ENCODE peak calls at places on chromosomes 3 and 15, in six cellular contexts. N is stomach, M is IMR-90, L is transverse colon, T is breast epithelium, G is uterus. E is an unnamed sample.

GRCh38 chr3:56369914-56370313 is 98.4 kb downstream of the ERC2 start:
- DNase-seq in N (no peak), M (no peak), L (no peak), T (no peak), G (no peak), E (no peak)

GRCh38 chr3:31472479-31473390 is 60.0 kb upstream of the STT3B start:
- DNase-seq in N (no peak), M (peak; percentile 24), L (no peak), T (no peak), G (no peak), E (no peak)

GRCh38 chr15:82044373-82045178 is 1.2 kb downstream of the MEX3B start:
- DNase-seq in N (no peak), M (peak; percentile 81), L (peak; percentile 26), T (peak; percentile 23), G (peak; percentile 49), E (peak; percentile 80)

GRCh38 chr3:65581313-65581712 is 457.4 kb downstream of the MAGI1 start:
- DNase-seq in N (no peak), M (no peak), L (no peak), T (no peak), G (no peak), E (no peak)

GRCh38 chr15:96687388-96688107 is 357.0 kb downstream of the NR2F2 start:
- DNase-seq in N (no peak), M (no peak), L (no peak), T (no peak), G (no peak), E (no peak)

GRCh38 chr15:31901501-31901900 is 128.8 kb upstream of the CHRNA7 start:
- DNase-seq in N (no peak), M (no peak), L (no peak), T (no peak), G (no peak), E (no peak)

GRCh38 chr3:174170248-174170647 is 688.9 kb upstream of the NAALADL2 start:
- DNase-seq in N (no peak), M (peak; percentile 10), L (no peak), T (no peak), G (no peak), E (no peak)

GRCh38 chr3:141913150-141913811 is 36.8 kb downstream of the ATP1B3 start:
- DNase-seq in N (no peak), M (peak; percentile 62), L (peak; percentile 39), T (no peak), G (no peak), E (no peak)

GRCh38 chr3:195001961-195002861 is 268.7 kb downstream of the XXYLT1 start:
- DNase-seq in N (peak; percentile 78), M (peak; percentile 34), L (peak; percentile 78), T (peak; percentile 20), G (peak; percentile 36), E (peak; percentile 71)

GRCh38 chr3:148604270-148605085 is 93.2 kb upstream of the AGTR1 start:
- DNase-seq in N (no peak), M (peak; percentile 28), L (no peak), T (no peak), G (no peak), E (peak; percentile 72)

GRCh38 chr3:161372321-161373260 is 1.3 kb upstream of the SPTSSB start:
- DNase-seq in N (peak; percentile 44), M (no peak), L (no peak), T (no peak), G (no peak), E (no peak)

DNA sequence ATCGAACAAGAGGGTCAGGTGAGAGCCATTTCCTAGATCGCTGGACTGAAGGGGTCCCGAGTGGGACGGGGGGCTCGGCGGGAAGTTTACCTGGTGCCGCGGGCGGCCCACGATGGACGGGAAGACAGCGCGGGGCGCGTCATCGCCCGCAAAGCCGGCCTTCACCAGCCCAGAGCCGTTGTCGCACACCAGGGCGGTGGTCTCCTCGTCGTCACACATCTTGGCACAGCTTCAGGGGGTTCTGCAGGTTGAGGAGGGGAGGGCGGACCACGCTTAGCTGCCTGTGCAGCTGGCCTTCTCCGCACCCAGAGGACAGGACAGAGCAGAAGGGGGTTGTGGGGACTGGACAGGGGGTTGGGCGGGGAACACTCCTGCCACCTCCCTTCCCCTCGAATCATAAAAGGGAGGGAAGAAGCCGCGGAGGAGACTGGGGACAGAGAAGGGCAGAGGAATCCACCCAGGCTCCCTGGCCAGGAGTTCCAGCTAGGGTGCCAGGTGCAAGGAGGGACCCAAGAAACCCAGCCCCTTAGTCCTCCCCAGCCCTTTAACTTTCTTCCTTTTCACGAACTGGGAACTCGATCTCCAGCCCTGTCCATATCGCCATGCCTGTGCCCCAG is 651 bp downstream of the ACTC1 start:
- DNase-seq in N (no peak), M (no peak), L (no peak), T (no peak), G (no peak), E (no peak)
- H3K27ac ChIP-seq in N (no peak overlapping the region), M (no peak overlapping the region), L (no peak overlapping the region), T (no peak overlapping the region), G (no peak overlapping the region), E (no peak overlapping the region)

DNA sequence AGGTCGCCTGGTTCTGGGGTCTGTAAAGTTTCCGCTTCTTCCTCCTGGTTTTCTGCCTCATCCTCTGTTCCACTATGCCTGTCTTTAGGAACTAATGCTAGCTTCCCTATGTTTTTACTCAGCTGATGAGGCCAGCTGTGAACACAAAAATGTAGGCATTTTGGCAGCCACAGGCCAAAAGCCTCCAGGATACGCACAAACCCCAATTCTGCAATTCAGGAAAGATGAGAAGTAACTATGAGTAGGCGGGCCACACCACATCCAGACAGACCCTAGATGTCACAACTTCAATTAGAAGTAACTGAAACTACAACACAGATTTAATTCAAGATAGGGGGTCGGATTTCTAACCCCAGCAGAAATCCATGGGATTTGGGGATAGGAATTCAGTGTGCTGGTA is 11.9 kb downstream of the CA12 start:
- DNase-seq in N (no peak), M (peak; percentile 49), L (no peak), T (no peak), G (no peak), E (no peak)
- TF ChIP-seq POLR2A in N (no peak), M (no peak), L (no peak), T (no peak), G (no peak), E (no peak)

DNA sequence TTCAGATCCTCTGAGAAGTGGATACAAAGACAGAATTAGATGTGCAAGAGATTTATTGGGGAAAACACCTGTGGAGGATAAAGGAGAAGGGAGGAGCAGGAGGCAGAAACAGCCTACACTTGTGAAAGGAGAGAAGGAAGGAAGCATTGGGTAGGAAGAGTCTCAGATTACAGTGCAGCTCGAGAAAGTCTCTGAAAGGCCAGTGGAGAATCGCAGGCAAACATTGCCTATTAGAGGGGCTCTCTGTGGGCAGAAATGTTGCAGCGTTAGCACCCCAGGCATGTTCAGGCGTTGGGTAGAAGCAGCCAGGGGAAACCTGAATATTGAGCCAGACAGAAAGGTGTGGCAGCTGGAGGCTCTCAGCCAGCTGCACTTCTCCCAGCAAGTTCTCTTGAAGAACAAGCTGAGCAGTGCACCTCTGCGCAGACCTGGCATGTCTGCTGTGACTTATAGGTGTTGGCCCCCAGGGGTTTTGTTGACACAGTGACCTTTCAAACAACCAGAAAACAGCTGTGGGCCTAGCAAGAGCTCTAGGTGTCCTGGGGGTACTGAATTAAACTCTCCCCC is 7.0 kb downstream of the CHST14 start:
- DNase-seq in N (no peak), M (no peak), L (no peak), T (no peak), G (no peak), E (peak; percentile 32)
- H3K27ac ChIP-seq in N (no peak overlapping the region), M (no peak overlapping the region), L (no peak overlapping the region), T (no peak overlapping the region), G (no peak overlapping the region), E (no peak overlapping the region)

GRCh38 chr3:101676765-101677435 is at the start of gene ZBTB11:
- DNase-seq in N (peak; percentile 100), M (peak; percentile 100), L (peak; percentile 100), T (peak; percentile 99), G (peak; percentile 100), E (peak; percentile 100)
- TF ChIP-seq POLR2A in N (peak; percentile 78), M (peak; percentile 42), L (peak; percentile 81), T (peak; percentile 91), G (peak; percentile 83), E (no peak)

GRCh38 chr15:95290376-95290973 is 1040.0 kb upstream of the NR2F2 start:
- DNase-seq in N (no peak), M (no peak), L (no peak), T (no peak), G (no peak), E (no peak)
- H3K27ac ChIP-seq in N (no peak overlapping the region), M (no peak overlapping the region), L (peak overlapping the region; percentile 10), T (no peak overlapping the region), G (peak overlapping the region; percentile 81), E (no peak overlapping the region)